ENCODE peak calls at places on chromosomes 13 and 19, in nine cellular contexts. H is BJ; R is T-helper 2 cell; Z is NCI-H2107; T is RPMI8226; C is neuronal stem cell; U is epithelial cell of prostate; P is stimulated activated CD4-positive, alpha-beta T cell treated with anti-CD3 and anti-CD28 coated beads, TNF-alpha, amount 100 ng/mL, for 4 hours; S is GM03348. O is an unnamed sample.
A peak's percentile ranks its signal among the peaks of the same experiment; 100 is the strongest.

GRCh38 chr19:34975056-34975455 is 11.0 kb upstream of the ZNF792 start:
- DNase-seq in S (no peak), C (no peak), Z (no peak), P (no peak), H (no peak), U (no peak), T (no peak), R (no peak), O (no peak)

GRCh38 chr13:40124648-40125045 is 469.2 kb downstream of the COG6 start:
- DNase-seq in Z (no peak), R (no peak), U (no peak), T (no peak), S (no peak), C (no peak), H (no peak), P (no peak), O (no peak)

GRCh38 chr19:36169084-36169760 is 17.0 kb upstream of the COX7A1 start:
- DNase-seq in C (no peak), S (no peak), R (no peak), P (no peak), U (no peak), Z (peak; percentile 27), T (no peak), H (no peak), O (no peak)

GRCh38 chr19:741506-742131 is 9.3 kb upstream of the MISP start:
- DNase-seq in H (no peak), U (no peak), Z (no peak), R (no peak), P (no peak), C (no peak), S (no peak), T (peak; percentile 69), O (no peak)

GRCh38 chr13:96089749-96090239 is at the start of gene HS6ST3:
- DNase-seq in T (peak; percentile 47), H (no peak), U (no peak), R (no peak), S (no peak), Z (no peak), C (peak; percentile 57), P (no peak), O (peak; percentile 14)

GRCh38 chr19:19528721-19529490 is at the start of gene YJEFN3:
- DNase-seq in P (no peak), C (no peak), Z (no peak), H (no peak), R (no peak), S (no peak), U (no peak), T (no peak), O (no peak)

GRCh38 chr13:25929816-25930215 is 122.0 kb downstream of the SHISA2 start:
- DNase-seq in U (no peak), P (no peak), H (no peak), T (no peak), Z (no peak), R (no peak), C (no peak), S (no peak), O (no peak)

GRCh38 chr19:5743640-5744039 is 23.2 kb downstream of the CATSPERD start:
- DNase-seq in T (no peak), U (no peak), P (no peak), R (no peak), S (peak; percentile 26), Z (no peak), C (no peak), H (no peak), O (no peak)